ENCODE peak calls at places on chromosomes 5 and 9, in six cellular contexts. One of them, this sample, is unnamed.
A peak's percentile ranks its signal among the peaks of the same experiment; 100 is the strongest.

GRCh38 chr5:115360036-115360685 is 63.7 kb upstream of the CCDC112 start:
- DNase-seq in keratinocyte: no peak
- DNase-seq in NCI-H226: no peak
- DNase-seq in body of pancreas: no peak
- DNase-seq in CD8-positive, alpha-beta memory T cell: no peak
- DNase-seq in fibroblast of the conjunctiva: no peak
- DNase-seq in this sample: no peak

GRCh38 chr9:4375424-4376195 is 75.7 kb upstream of the GLIS3 start:
- DNase-seq in fibroblast of the conjunctiva: peak; percentile 53
- DNase-seq in keratinocyte: peak; percentile 25
- DNase-seq in CD8-positive, alpha-beta memory T cell: no peak
- DNase-seq in NCI-H226: peak; percentile 41
- DNase-seq in body of pancreas: no peak
- DNase-seq in this sample: no peak

GRCh38 chr9:13082796-13083195 is 196.7 kb downstream of the MPDZ start:
- DNase-seq in keratinocyte: no peak
- DNase-seq in fibroblast of the conjunctiva: no peak
- DNase-seq in NCI-H226: no peak
- DNase-seq in body of pancreas: no peak
- DNase-seq in CD8-positive, alpha-beta memory T cell: no peak
- DNase-seq in this sample: no peak

GRCh38 chr5:152329191-152329590 is 75.9 kb downstream of the NMUR2 start:
- DNase-seq in CD8-positive, alpha-beta memory T cell: no peak
- DNase-seq in fibroblast of the conjunctiva: no peak
- DNase-seq in NCI-H226: no peak
- DNase-seq in body of pancreas: no peak
- DNase-seq in keratinocyte: no peak
- DNase-seq in this sample: no peak

GRCh38 chr5:90554358-90555006 is 4.1 kb upstream of the ADGRV1 start:
- DNase-seq in NCI-H226: no peak
- DNase-seq in CD8-positive, alpha-beta memory T cell: no peak
- DNase-seq in body of pancreas: no peak
- DNase-seq in fibroblast of the conjunctiva: no peak
- DNase-seq in keratinocyte: no peak
- DNase-seq in this sample: no peak

GRCh38 chr9:75168270-75169185 is 80.2 kb downstream of the OSTF1 start:
- DNase-seq in fibroblast of the conjunctiva: no peak
- DNase-seq in CD8-positive, alpha-beta memory T cell: no peak
- DNase-seq in keratinocyte: no peak
- DNase-seq in body of pancreas: no peak
- DNase-seq in NCI-H226: peak; percentile 32
- DNase-seq in this sample: no peak

GRCh38 chr5:93676707-93677106 is 64.7 kb downstream of the POU5F2 start:
- DNase-seq in fibroblast of the conjunctiva: no peak
- DNase-seq in CD8-positive, alpha-beta memory T cell: no peak
- DNase-seq in NCI-H226: no peak
- DNase-seq in body of pancreas: no peak
- DNase-seq in keratinocyte: no peak
- DNase-seq in this sample: no peak

GRCh38 chr9:130980526-130980925 is 28.4 kb upstream of the LAMC3 start:
- DNase-seq in CD8-positive, alpha-beta memory T cell: no peak
- DNase-seq in NCI-H226: no peak
- DNase-seq in keratinocyte: no peak
- DNase-seq in body of pancreas: no peak
- DNase-seq in fibroblast of the conjunctiva: no peak
- DNase-seq in this sample: no peak

GRCh38 chr5:82019342-82020138 is 47.7 kb downstream of the ATG10 start:
- DNase-seq in fibroblast of the conjunctiva: no peak
- DNase-seq in body of pancreas: no peak
- DNase-seq in keratinocyte: no peak
- DNase-seq in NCI-H226: no peak
- DNase-seq in CD8-positive, alpha-beta memory T cell: no peak
- DNase-seq in this sample: no peak

GRCh38 chr5:158413125-158413680 is 554.3 kb upstream of the CLINT1 start:
- DNase-seq in CD8-positive, alpha-beta memory T cell: no peak
- DNase-seq in NCI-H226: no peak
- DNase-seq in keratinocyte: no peak
- DNase-seq in body of pancreas: no peak
- DNase-seq in fibroblast of the conjunctiva: no peak
- DNase-seq in this sample: no peak

GRCh38 chr5:107617052-107617451 is 53.7 kb downstream of the EFNA5 start:
- DNase-seq in NCI-H226: no peak
- DNase-seq in body of pancreas: no peak
- DNase-seq in fibroblast of the conjunctiva: no peak
- DNase-seq in keratinocyte: no peak
- DNase-seq in CD8-positive, alpha-beta memory T cell: no peak
- DNase-seq in this sample: no peak

GRCh38 chr5:179803651-179804598 is 2.7 kb downstream of the MGAT4B start:
- DNase-seq in fibroblast of the conjunctiva: no peak
- DNase-seq in body of pancreas: no peak
- DNase-seq in CD8-positive, alpha-beta memory T cell: no peak
- DNase-seq in keratinocyte: no peak
- DNase-seq in NCI-H226: peak; percentile 44
- DNase-seq in this sample: no peak

GRCh38 chr9:129703667-129704355 is 38.4 kb downstream of the PRRX2 start:
- DNase-seq in fibroblast of the conjunctiva: no peak
- DNase-seq in body of pancreas: peak; percentile 21
- DNase-seq in NCI-H226: no peak
- DNase-seq in CD8-positive, alpha-beta memory T cell: no peak
- DNase-seq in keratinocyte: no peak
- DNase-seq in this sample: no peak

GRCh38 chr5:96876292-96876850 is at the start of gene ERAP2:
- DNase-seq in fibroblast of the conjunctiva: no peak
- DNase-seq in keratinocyte: no peak
- DNase-seq in NCI-H226: no peak
- DNase-seq in CD8-positive, alpha-beta memory T cell: no peak
- DNase-seq in body of pancreas: no peak
- DNase-seq in this sample: no peak

GRCh38 chr9:76115982-76116646 is 225.6 kb downstream of the PCSK5 start:
- DNase-seq in CD8-positive, alpha-beta memory T cell: no peak
- DNase-seq in fibroblast of the conjunctiva: no peak
- DNase-seq in keratinocyte: no peak
- DNase-seq in NCI-H226: no peak
- DNase-seq in body of pancreas: no peak
- DNase-seq in this sample: no peak

GRCh38 chr5:57335092-57335491 is 147.5 kb downstream of the ACTBL2 start:
- DNase-seq in body of pancreas: no peak
- DNase-seq in CD8-positive, alpha-beta memory T cell: no peak
- DNase-seq in keratinocyte: no peak
- DNase-seq in fibroblast of the conjunctiva: no peak
- DNase-seq in NCI-H226: peak; percentile 24
- DNase-seq in this sample: no peak

GRCh38 chr5:93294184-93294583 is 286.8 kb downstream of the NR2F1-AS1 start:
- DNase-seq in keratinocyte: peak; percentile 72
- DNase-seq in fibroblast of the conjunctiva: no peak
- DNase-seq in body of pancreas: no peak
- DNase-seq in CD8-positive, alpha-beta memory T cell: no peak
- DNase-seq in NCI-H226: peak; percentile 87
- DNase-seq in this sample: no peak

GRCh38 chr5:137220523-137220927 is 278.6 kb downstream of the SPOCK1 start:
- DNase-seq in CD8-positive, alpha-beta memory T cell: no peak
- DNase-seq in fibroblast of the conjunctiva: peak; percentile 42
- DNase-seq in body of pancreas: peak; percentile 50
- DNase-seq in keratinocyte: peak; percentile 57
- DNase-seq in NCI-H226: peak; percentile 21
- DNase-seq in this sample: no peak

GRCh38 chr5:164597293-164597900 is 1092.0 kb downstream of the MAT2B start:
- DNase-seq in keratinocyte: no peak
- DNase-seq in fibroblast of the conjunctiva: no peak
- DNase-seq in CD8-positive, alpha-beta memory T cell: no peak
- DNase-seq in NCI-H226: no peak
- DNase-seq in body of pancreas: no peak
- DNase-seq in this sample: peak; percentile 53

GRCh38 chr5:143231973-143232812 is 171.3 kb downstream of the NR3C1 start:
- DNase-seq in fibroblast of the conjunctiva: no peak
- DNase-seq in CD8-positive, alpha-beta memory T cell: no peak
- DNase-seq in keratinocyte: no peak
- DNase-seq in body of pancreas: no peak
- DNase-seq in NCI-H226: no peak
- DNase-seq in this sample: no peak

GRCh38 chr5:133487093-133487492 is 125.2 kb downstream of the FSTL4 start:
- DNase-seq in fibroblast of the conjunctiva: no peak
- DNase-seq in CD8-positive, alpha-beta memory T cell: no peak
- DNase-seq in body of pancreas: no peak
- DNase-seq in NCI-H226: no peak
- DNase-seq in keratinocyte: no peak
- DNase-seq in this sample: no peak

This sample was measured in WTC11.